ENCODE peak calls at places on chromosome 7, in seven cellular contexts. X is sigmoid colon, M is transverse colon, L is stomach, C is prostate gland, D is HCT116, T is endothelial cell of umbilical vein. U is an unnamed sample.
A peak's percentile ranks its signal among the peaks of the same experiment; 100 is the strongest.

GRCh38 chr7:108459922-108460551 is 3.8 kb upstream of the NRCAM start:
- DNase-seq in D (peak; percentile 4), M (no peak), C (no peak), T (peak; percentile 59), X (no peak), L (no peak), U (no peak)

GRCh38 chr7:1062296-1063294 is 18.2 kb downstream of the GPR146 start:
- DNase-seq in X (no peak), D (no peak), T (no peak), L (no peak), M (no peak), C (no peak), U (peak; percentile 82)

GRCh38 chr7:30032310-30033125 is 4.3 kb downstream of the PLEKHA8 start:
- DNase-seq in M (no peak), T (peak; percentile 61), X (no peak), L (no peak), C (no peak), D (no peak), U (no peak)

GRCh38 chr7:1748774-1749173 is 78.7 kb downstream of the ELFN1 start:
- DNase-seq in C (no peak), L (no peak), D (no peak), X (no peak), T (no peak), M (no peak), U (no peak)

GRCh38 chr7:4880218-4880617 is 3.3 kb downstream of the RADIL start:
- DNase-seq in L (no peak), T (no peak), X (peak; percentile 40), C (no peak), M (no peak), D (no peak), U (no peak)

GRCh38 chr7:108464743-108465142 is 8.5 kb upstream of the NRCAM start:
- DNase-seq in M (no peak), X (no peak), T (no peak), D (no peak), L (no peak), C (no peak), U (no peak)

GRCh38 chr7:12728192-12728538 is 40.7 kb downstream of the ARL4A start:
- DNase-seq in C (no peak), T (peak; percentile 95), L (no peak), X (no peak), M (no peak), D (no peak), U (no peak)

GRCh38 chr7:76091506-76091905 is 43.6 kb downstream of the MDH2 start:
- DNase-seq in L (no peak), D (no peak), M (no peak), T (no peak), X (no peak), C (no peak), U (no peak)

GRCh38 chr7:91249506-91250233 is 14.6 kb upstream of the FZD1 start:
- DNase-seq in L (no peak), T (no peak), X (no peak), C (peak; percentile 19), D (no peak), M (no peak), U (no peak)

GRCh38 chr7:22647451-22648257 is 79.3 kb upstream of the IL6 start:
- DNase-seq in M (no peak), T (peak; percentile 74), C (no peak), X (no peak), L (no peak), D (no peak), U (no peak)

GRCh38 chr7:157779206-157779605 is 442.4 kb downstream of the DNAJB6 start:
- DNase-seq in M (no peak), X (no peak), C (no peak), L (no peak), D (no peak), T (no peak), U (no peak)

GRCh38 chr7:3300651-3301471 is at the start of gene SDK1:
- DNase-seq in T (peak; percentile 86), D (peak; percentile 71), L (peak; percentile 94), C (peak; percentile 89), M (peak; percentile 92), X (peak; percentile 94), U (peak; percentile 75)
- TF ChIP-seq POLR2A in T (no peak), D (no peak), L (no peak), C (peak; percentile 14), M (no peak), X (no peak), U (no peak)

DNA sequence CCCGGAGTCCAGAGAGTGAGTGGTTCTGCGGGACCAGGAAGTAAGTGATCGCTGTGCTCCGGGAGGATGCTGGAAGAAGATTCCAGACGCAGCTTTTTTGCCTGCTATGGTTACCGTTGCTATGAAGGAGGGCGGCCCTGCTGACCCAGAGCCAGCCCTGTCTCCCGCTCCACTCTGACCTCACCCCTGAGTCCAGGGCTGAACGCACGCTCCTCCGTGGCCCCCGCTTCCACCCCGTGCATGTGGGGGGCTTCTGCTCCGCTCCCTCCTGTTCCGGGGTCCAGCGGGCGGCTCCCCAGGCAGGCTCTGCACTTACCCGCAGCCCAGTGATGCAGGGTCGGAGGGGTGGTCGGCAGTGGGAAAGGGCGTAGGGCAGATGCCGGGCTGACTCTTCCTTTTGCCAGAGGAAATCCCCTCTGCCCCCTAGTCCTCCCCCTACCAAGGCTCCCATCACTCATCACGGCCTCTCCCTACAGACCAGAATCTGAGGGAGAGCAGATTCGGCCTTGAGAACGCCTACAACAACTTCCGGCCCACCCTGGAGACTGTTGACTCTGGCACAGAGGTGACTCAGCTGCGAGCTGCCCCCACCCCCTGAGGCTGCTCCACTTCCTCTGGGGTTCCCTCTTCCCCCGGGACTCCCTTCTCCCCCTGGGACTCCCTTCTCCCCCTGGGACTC is 2.6 kb upstream of the MUC17 start:
- DNase-seq in M (peak; percentile 59), C (peak; percentile 27), X (peak; percentile 85), D (no peak), L (peak; percentile 68), T (peak; percentile 40), U (peak; percentile 84)
- TF ChIP-seq POLR2AphosphoS5 in M (no peak), C (no peak), X (no peak), D (no peak), L (no peak), T (peak; percentile 64), U (peak; percentile 55)

GRCh38 chr7:47504546-47505316 is 77.2 kb downstream of the TNS3 start:
- DNase-seq in X (no peak), L (no peak), C (no peak), T (no peak), D (no peak), M (no peak), U (no peak)

GRCh38 chr7:47502240-47502877 is 79.6 kb downstream of the TNS3 start:
- DNase-seq in L (no peak), M (peak; percentile 77), T (no peak), C (no peak), X (no peak), D (no peak), U (no peak)

GRCh38 chr7:47501406-47501805 is 80.5 kb downstream of the TNS3 start:
- DNase-seq in T (no peak), D (no peak), X (no peak), L (no peak), M (no peak), C (no peak), U (no peak)

GRCh38 chr7:47505317-47506007 is 76.4 kb downstream of the TNS3 start:
- DNase-seq in D (no peak), T (no peak), L (no peak), C (no peak), M (no peak), X (no peak), U (no peak)

DNA sequence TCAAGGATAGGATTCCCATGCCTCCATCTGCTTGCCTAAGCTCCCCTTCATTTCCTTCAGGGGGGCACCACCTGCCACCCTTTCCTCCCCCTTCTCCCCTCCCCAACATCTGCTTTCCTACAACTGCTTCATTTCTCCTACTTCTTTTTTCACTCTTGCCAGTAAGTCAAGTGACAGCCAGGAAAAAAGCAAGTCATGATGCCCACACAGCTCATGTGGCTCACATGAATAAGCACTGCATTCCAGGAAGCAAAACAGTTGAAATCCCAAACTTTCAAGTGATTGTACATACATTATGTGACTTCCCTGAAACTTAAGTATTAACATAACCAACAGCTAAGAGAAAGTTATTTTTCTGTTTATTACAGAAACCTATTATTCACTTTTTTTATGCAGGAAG is 78.6 kb downstream of the TNS3 start:
- DNase-seq in C (no peak), X (no peak), L (no peak), D (no peak), M (no peak), T (no peak), U (no peak)
- TF ChIP-seq POLR2A in C (no peak), X (no peak), L (no peak), D (no peak), M (no peak), T (no peak), U (no peak)

DNA sequence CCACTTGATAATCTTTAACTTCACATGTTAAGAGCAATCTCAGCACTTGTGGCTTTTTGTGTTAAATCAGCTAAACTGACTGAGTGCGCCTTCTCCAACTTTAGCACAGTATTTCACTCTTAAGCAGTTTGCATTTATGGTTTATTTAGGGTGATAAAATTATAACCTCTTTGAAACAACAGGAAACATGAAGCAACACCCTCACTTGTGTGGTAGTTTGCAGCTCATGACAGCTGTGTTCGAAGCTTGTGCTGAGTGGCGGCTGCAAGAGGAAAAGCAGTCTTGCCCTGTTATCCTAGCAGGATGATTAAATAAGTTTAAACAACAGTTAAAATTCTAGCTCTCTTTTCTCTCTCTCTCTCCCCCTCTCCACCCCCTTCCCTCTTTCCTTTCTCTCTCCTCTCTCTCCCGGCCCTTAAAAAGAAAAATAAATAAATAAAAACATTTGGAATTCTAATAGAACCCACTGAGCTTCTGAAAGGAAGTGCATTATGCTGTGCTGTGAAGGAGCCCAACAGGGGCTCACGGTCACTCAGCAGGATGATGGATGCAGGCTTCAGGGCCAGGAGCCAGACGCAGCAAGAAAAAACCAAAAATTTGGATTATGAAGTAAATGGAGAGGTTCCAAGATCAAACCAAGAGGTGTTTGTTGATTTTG is 25.2 kb downstream of the OGDH start:
- DNase-seq in L (no peak), C (no peak), M (no peak), T (peak; percentile 72), D (no peak), X (no peak), U (no peak)
- TF ChIP-seq POLR2AphosphoS5 in L (no peak), C (peak; percentile 10), M (peak; percentile 9), T (no peak), D (no peak), X (no peak), U (no peak)

GRCh38 chr7:128102490-128103291 is 71.5 kb upstream of the LRRC4 start:
- DNase-seq in L (no peak), C (no peak), M (no peak), X (no peak), D (no peak), T (no peak), U (no peak)
- TF ChIP-seq POLR2A in L (no peak), C (no peak), M (no peak), X (no peak), D (no peak), T (no peak), U (peak; percentile 24)

GRCh38 chr7:80821781-80822180 is 97.1 kb downstream of the SEMA3C start:
- DNase-seq in L (no peak), M (no peak), X (no peak), D (no peak), T (no peak), C (no peak), U (no peak)
- TF ChIP-seq POLR2AphosphoS5 in L (no peak), M (no peak), X (no peak), D (no peak), T (no peak), C (no peak), U (no peak)

GRCh38 chr7:117186218-117186617 is 136.6 kb downstream of the WNT2 start:
- DNase-seq in M (no peak), L (no peak), C (no peak), D (no peak), X (no peak), T (no peak), U (no peak)
- TF ChIP-seq POLR2A in M (no peak), L (no peak), C (no peak), D (no peak), X (no peak), T (no peak), U (no peak)